ENCODE peak calls at places on chromosomes 1 and 21, in ten cellular contexts. V is lower leg skin, W is globus pallidus, R is GM10248, L is HuH-7.5, T is T47D, H is AG10803, O is choroid plexus epithelial cell, M is transverse colon, S is DMS 273 treated with DMSO at 0.1 percent for 48 hours. E is an unnamed sample.

GRCh38 chr1:111989531-111990025 is at the start of gene KCND3:
- DNase-seq in V (no peak), T (peak; percentile 38), H (peak; percentile 38), R (peak; percentile 20), L (peak; percentile 58), W (no peak), O (peak; percentile 29), S (no peak), M (peak; percentile 28), E (peak; percentile 37)

GRCh38 chr1:234743866-234744581 is 134.0 kb upstream of the IRF2BP2 start:
- DNase-seq in W (no peak), M (no peak), R (no peak), L (no peak), V (no peak), T (peak; percentile 31), O (peak; percentile 38), S (no peak), H (no peak), E (no peak)

GRCh38 chr1:160415696-160416298 is 15.4 kb downstream of the VANGL2 start:
- DNase-seq in W (no peak), S (no peak), V (peak; percentile 80), T (no peak), H (no peak), M (no peak), L (no peak), O (no peak), R (no peak), E (no peak)

GRCh38 chr21:43190544-43191340 is 21.9 kb downstream of the CRYAA start:
- DNase-seq in O (no peak), R (no peak), V (peak; percentile 82), L (no peak), T (no peak), W (no peak), H (no peak), S (no peak), M (no peak), E (no peak)

GRCh38 chr1:95086949-95087533 is 14.3 kb upstream of the ALG14 start:
- DNase-seq in L (peak; percentile 55), M (no peak), H (peak; percentile 91), W (no peak), R (no peak), O (peak; percentile 96), V (no peak), T (no peak), S (peak; percentile 37), E (peak; percentile 85)

GRCh38 chr1:204574856-204575145 is 58.6 kb downstream of the MDM4 start:
- DNase-seq in H (peak; percentile 42), L (no peak), M (peak; percentile 36), R (no peak), V (no peak), O (no peak), T (no peak), S (peak; percentile 64), W (no peak), E (no peak)

GRCh38 chr1:37995773-37996379 is 6.1 kb upstream of the SF3A3 start:
- DNase-seq in W (no peak), T (no peak), V (peak; percentile 96), R (no peak), O (peak; percentile 85), M (peak; percentile 74), H (peak; percentile 94), S (no peak), L (no peak), E (peak; percentile 64)

GRCh38 chr1:236489710-236490377 is 33.9 kb upstream of the LGALS8 start:
- DNase-seq in O (peak; percentile 85), S (peak; percentile 27), W (peak; percentile 51), V (no peak), M (no peak), T (peak; percentile 63), H (peak; percentile 56), L (peak; percentile 65), R (peak; percentile 64), E (peak; percentile 62)

GRCh38 chr1:227049253-227049652 is 109.2 kb downstream of the COQ8A start:
- DNase-seq in H (no peak), O (no peak), S (no peak), W (no peak), M (no peak), R (no peak), T (no peak), L (no peak), V (no peak), E (no peak)

GRCh38 chr1:153355445-153356071 is 2.1 kb upstream of the S100A9 start:
- DNase-seq in M (peak; percentile 59), O (peak; percentile 67), T (peak; percentile 85), L (peak; percentile 48), W (no peak), V (no peak), H (peak; percentile 48), S (peak; percentile 53), R (peak; percentile 61), E (peak; percentile 73)

GRCh38 chr1:53524428-53525400 is 65.5 kb downstream of the DMRTB1 start:
- DNase-seq in W (no peak), T (no peak), R (no peak), V (no peak), S (no peak), L (no peak), H (no peak), O (peak; percentile 23), M (no peak), E (no peak)

GRCh38 chr21:34593954-34594531 is 20.9 kb downstream of the RCAN1 start:
- DNase-seq in L (no peak), S (no peak), R (no peak), V (no peak), W (no peak), H (no peak), M (no peak), T (no peak), O (no peak), E (peak; percentile 58)

GRCh38 chr1:43537423-43538142 is 6.9 kb downstream of the PTPRF start:
- DNase-seq in W (no peak), S (no peak), V (no peak), H (no peak), M (peak; percentile 67), O (no peak), R (no peak), L (no peak), T (no peak), E (peak; percentile 34)

GRCh38 chr21:8994640-8995511 is 1526.5 kb upstream of the TPTE start:
- DNase-seq in V (no peak), L (no peak), H (no peak), M (no peak), R (no peak), S (no peak), T (no peak), O (no peak), W (no peak), E (no peak)

GRCh38 chr1:55854911-55855310 is 639.7 kb upstream of the USP24 start:
- DNase-seq in V (no peak), O (peak; percentile 65), W (no peak), R (no peak), M (no peak), L (no peak), T (no peak), H (peak; percentile 86), S (no peak), E (peak; percentile 69)

GRCh38 chr21:45496968-45497845 is 45.0 kb downstream of the SLC19A1 start:
- DNase-seq in R (no peak), O (no peak), H (no peak), W (no peak), M (no peak), S (no peak), V (peak; percentile 76), T (no peak), L (no peak), E (no peak)

GRCh38 chr21:31403596-31404333 is 59.7 kb upstream of the TIAM1 start:
- DNase-seq in V (no peak), H (no peak), O (no peak), W (no peak), T (no peak), L (no peak), R (no peak), M (no peak), S (no peak), E (no peak)

GRCh38 chr1:22753396-22754083 is 42.9 kb downstream of the EPHB2 start:
- DNase-seq in T (no peak), S (no peak), L (no peak), O (peak; percentile 25), M (no peak), V (no peak), R (no peak), H (peak; percentile 91), W (no peak), E (peak; percentile 31)

GRCh38 chr1:158003409-158003805 is 10.0 kb downstream of the KIRREL1 start:
- DNase-seq in T (no peak), L (no peak), O (no peak), M (no peak), S (no peak), V (no peak), H (peak; percentile 76), W (no peak), R (no peak), E (no peak)